ENCODE peak calls at places on chromosomes 11 and 22, in ten cellular contexts. J is fibroblast of the aortic adventitia, V is A549, G is AG09309, X is HL-60, P is HCT116, O is heart left ventricle, W is lung, T is cardiac fibroblast, R is heart right ventricle. F is an unnamed sample.

GRCh38 chr11:123125169-123125568 is 63.2 kb upstream of the HSPA8 start:
- DNase-seq in V (no peak), O (no peak), G (no peak), X (no peak), W (peak), J (no peak), T (no peak), R (no peak), P (no peak), F (no peak)

GRCh38 chr11:6943131-6943530 is 16.9 kb downstream of the ZNF215 start:
- DNase-seq in X (no peak), W (no peak), R (no peak), T (no peak), G (no peak), J (peak), V (no peak), P (no peak), O (no peak), F (peak)

GRCh38 chr22:35761037-35761436 is 43.4 kb downstream of the APOL5 start:
- DNase-seq in R (no peak), O (no peak), G (no peak), T (peak), X (no peak), W (no peak), V (peak), J (peak), P (peak), F (peak)

GRCh38 chr11:100574894-100575769 is 112.0 kb upstream of the ARHGAP42 start:
- DNase-seq in O (no peak), P (peak), T (peak), J (peak), X (no peak), R (no peak), W (no peak), G (no peak), V (no peak), F (peak)

GRCh38 chr11:10938231-10938630 is 80.4 kb upstream of the ZBED5 start:
- DNase-seq in P (no peak), O (no peak), G (no peak), R (no peak), V (no peak), T (no peak), W (peak), X (no peak), J (no peak), F (no peak)

GRCh38 chr22:33896801-33897620 is 23.3 kb downstream of the LARGE1 start:
- DNase-seq in V (no peak), R (no peak), J (peak), G (no peak), P (no peak), W (no peak), X (no peak), O (no peak), T (no peak), F (peak)

GRCh38 chr11:117833401-117833891 is 8.9 kb upstream of the FXYD2 start:
- DNase-seq in G (no peak), J (no peak), T (no peak), V (no peak), R (no peak), W (peak), X (no peak), P (no peak), O (no peak), F (no peak)

GRCh38 chr11:75816561-75817239 is 1.7 kb downstream of the UVRAG start:
- DNase-seq in R (no peak), J (no peak), T (peak), P (no peak), W (no peak), O (no peak), X (peak), G (no peak), V (no peak), F (peak)

GRCh38 chr11:112635338-112635737 is 325.9 kb upstream of the NCAM1 start:
- DNase-seq in V (no peak), X (no peak), J (no peak), P (no peak), G (no peak), T (no peak), R (no peak), O (no peak), W (no peak), F (no peak)

GRCh38 chr22:33873666-33874065 is 46.6 kb downstream of the LARGE1 start:
- DNase-seq in O (no peak), X (no peak), T (no peak), W (no peak), R (no peak), V (no peak), J (no peak), P (no peak), G (no peak), F (no peak)

GRCh38 chr11:34984514-34984913 is 68.1 kb downstream of the PDHX start:
- DNase-seq in O (no peak), X (no peak), W (no peak), V (no peak), P (no peak), J (no peak), R (no peak), G (no peak), T (no peak), F (no peak)

GRCh38 chr11:96110302-96110701 is 186.4 kb upstream of the MTMR2 start:
- DNase-seq in X (no peak), R (no peak), G (no peak), J (no peak), P (no peak), O (no peak), V (no peak), W (no peak), T (no peak), F (no peak)
- TF ChIP-seq CTCF in X (no peak), R (no peak), G (no peak), J (no peak), P (no peak), O (no peak), V (no peak), W (no peak), T (no peak), F (no peak)

GRCh38 chr22:38981005-38981658 is 1.0 kb upstream of the APOBEC3B start:
- DNase-seq in J (peak), O (no peak), G (no peak), T (peak), X (no peak), V (no peak), W (no peak), P (peak), R (no peak), F (no peak)
- H3K4me3 ChIP-seq in J (no peak), O (peak), G (no peak), T (no peak), X (no peak), V (no peak), W (no peak), P (peak), R (no peak), F (no peak)

DNA sequence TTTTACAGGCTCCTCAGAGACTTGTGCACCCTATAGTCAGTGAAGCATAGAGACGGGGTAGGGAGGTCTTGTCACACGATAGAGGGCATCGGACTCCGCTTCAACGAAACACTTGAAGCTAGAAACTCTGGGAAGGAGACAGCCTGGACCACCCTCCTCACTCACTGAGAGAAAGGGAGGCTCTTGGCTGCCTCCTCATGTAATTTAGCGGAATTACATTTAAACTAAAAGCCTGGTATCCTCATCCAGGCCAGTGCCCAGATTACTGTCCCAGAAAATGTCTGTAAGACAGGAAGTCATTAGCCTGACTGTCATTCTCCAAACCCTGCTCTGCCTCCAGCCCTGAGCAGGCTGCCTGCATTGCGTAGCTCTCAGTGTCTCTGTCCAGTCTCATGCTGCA is 36.0 kb downstream of the TTLL1 start:
- DNase-seq in J (no peak), G (no peak), O (no peak), W (no peak), V (no peak), R (no peak), T (no peak), P (no peak), X (peak), F (no peak)
- TF ChIP-seq CTCF in J (no peak), G (no peak), O (no peak), W (no peak), V (no peak), R (no peak), T (peak), P (peak), X (peak), F (peak)

DNA sequence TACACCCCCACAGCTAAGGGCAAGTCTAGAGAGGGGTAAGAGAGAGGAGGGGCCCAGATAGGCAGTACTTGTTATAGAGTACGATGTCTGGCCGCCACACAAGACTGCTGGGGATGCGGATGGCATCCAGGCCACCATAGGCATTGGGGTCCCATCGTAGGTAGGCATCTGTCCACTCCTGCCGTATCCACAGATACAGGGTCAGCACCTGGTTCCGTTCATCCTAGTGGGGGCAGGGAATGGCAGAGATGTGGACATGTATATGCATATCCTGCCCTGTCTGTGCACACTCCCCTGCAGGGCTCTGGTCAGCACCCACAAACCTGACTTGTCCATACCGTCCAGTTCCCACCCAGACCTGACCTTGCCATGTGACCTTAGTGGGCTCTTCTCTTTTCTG is 2.1 kb downstream of the CHRNA10 start:
- DNase-seq in X (no peak), P (no peak), O (no peak), V (no peak), T (no peak), R (no peak), J (no peak), W (no peak), G (no peak), F (no peak)
- H3K4me3 ChIP-seq in X (no peak), P (no peak), O (no peak), V (no peak), T (no peak), R (no peak), J (no peak), W (no peak), G (no peak), F (no peak)

GRCh38 chr11:133872160-133872559 is 26.8 kb upstream of the SPATA19 start:
- DNase-seq in G (no peak), T (no peak), W (no peak), X (no peak), R (no peak), J (no peak), O (no peak), V (no peak), P (no peak), F (no peak)
- TF ChIP-seq CTCF in G (no peak), T (no peak), W (no peak), X (no peak), R (no peak), J (no peak), O (no peak), V (no peak), P (no peak), F (no peak)

DNA sequence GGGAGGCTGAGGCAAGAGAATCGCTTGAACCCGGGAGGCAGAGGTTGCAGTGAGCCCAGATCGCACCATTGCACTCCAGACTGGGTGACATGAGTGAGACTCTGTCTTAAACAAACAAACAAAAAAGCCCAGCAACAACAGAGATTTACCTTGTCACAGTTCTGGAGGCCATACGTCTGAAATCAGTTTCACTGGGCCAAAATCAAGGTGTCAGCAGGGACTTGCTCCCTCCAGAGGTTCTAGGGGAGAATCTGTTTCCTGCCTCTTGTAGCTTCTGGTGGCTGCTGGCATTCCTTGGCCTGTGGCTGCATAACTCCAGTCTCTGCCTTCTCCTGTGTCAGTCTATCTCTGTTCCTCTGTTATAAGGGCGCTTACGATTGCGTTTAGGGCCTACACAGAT is 1.5 kb downstream of the DDX10 start:
- DNase-seq in J (no peak), T (peak), V (no peak), X (no peak), G (no peak), W (no peak), R (no peak), P (no peak), O (no peak), F (no peak)
- H3K4me3 ChIP-seq in J (no peak), T (no peak), V (peak), X (peak), G (no peak), W (no peak), R (no peak), P (peak), O (no peak), F (no peak)

DNA sequence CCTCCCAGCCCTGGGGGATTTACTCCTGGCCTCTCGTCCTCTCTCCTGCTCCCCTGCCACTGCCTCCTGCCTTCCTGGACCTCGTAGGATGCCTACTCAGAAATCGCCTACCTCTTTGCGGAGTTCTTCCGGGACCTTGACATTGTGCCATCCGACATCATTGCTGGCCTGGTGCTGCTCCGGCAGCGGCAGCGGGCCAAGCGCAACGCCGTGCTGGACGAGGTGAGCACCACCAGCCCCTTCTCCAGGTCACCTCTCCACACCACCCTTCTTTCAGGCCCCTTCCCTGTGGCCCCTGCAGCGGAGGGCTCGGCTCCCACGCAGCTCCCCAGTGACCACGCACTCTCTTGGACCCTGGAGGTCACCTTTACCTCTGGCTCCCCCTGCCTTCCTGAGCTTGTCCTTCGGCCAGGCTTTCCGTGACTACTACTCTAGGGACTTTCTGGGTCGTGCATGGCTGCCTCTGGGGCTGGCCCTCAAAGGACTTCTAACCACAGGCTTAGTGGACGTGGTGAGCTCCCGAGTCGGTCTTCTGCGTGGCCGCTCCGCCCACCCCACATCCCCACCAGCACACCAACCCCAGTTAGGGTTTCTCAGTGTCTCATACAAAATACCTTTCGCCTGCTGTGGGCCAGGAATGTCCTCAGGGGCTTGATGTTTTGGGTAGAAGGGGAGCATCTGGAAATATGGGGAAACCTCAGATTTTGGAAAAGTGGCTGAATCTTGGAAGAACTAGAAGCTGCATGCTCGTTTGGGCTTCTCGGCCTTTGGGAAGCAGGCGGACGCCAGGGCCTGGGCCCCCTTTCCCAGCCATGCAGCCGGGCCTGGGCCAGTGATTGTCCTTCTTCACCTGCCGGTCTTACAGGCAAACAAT is 24.1 kb upstream of the MYRF start:
- DNase-seq in P (no peak), T (no peak), O (no peak), X (no peak), W (no peak), V (no peak), J (no peak), G (no peak), R (no peak), F (no peak)
- TF ChIP-seq CTCF in P (no peak), T (no peak), O (no peak), X (no peak), W (no peak), V (no peak), J (no peak), G (no peak), R (no peak), F (peak)

F was measured in choroid plexus epithelial cell.